ENCODE peak calls at places on chromosomes 7 and 10, in six cellular contexts. S, C, J, O, Q and E are unnamed samples.

GRCh38 chr10:12061124-12061523 is 7.6 kb upstream of the DHTKD1 start:
- DNase-seq in S (no peak), C (no peak), J (no peak), O (no peak), Q (no peak), E (no peak)

GRCh38 chr7:10706875-10707493 is 266.7 kb upstream of the PHF14 start:
- DNase-seq in S (no peak), C (no peak), J (no peak), O (no peak), Q (no peak), E (no peak)

GRCh38 chr10:74419491-74420466 is 268.8 kb downstream of the ADK start:
- DNase-seq in S (peak; percentile 30), C (no peak), J (peak; percentile 41), O (no peak), Q (peak; percentile 25), E (peak; percentile 42)

GRCh38 chr10:116147162-116147906 is 125.7 kb downstream of the GFRA1 start:
- DNase-seq in S (no peak), C (no peak), J (no peak), O (no peak), Q (no peak), E (no peak)

GRCh38 chr10:124547651-124548168 is 86.1 kb downstream of the LHPP start:
- DNase-seq in S (peak; percentile 34), C (no peak), J (peak; percentile 28), O (no peak), Q (no peak), E (peak; percentile 24)

GRCh38 chr7:83857691-83858090 is 208.8 kb upstream of the SEMA3E start:
- DNase-seq in S (no peak), C (no peak), J (no peak), O (no peak), Q (no peak), E (no peak)

GRCh38 chr7:79598351-79598750 is 144.9 kb upstream of the MAGI2 start:
- DNase-seq in S (no peak), C (no peak), J (no peak), O (no peak), Q (no peak), E (no peak)

GRCh38 chr10:109866168-109866994 is 56.9 kb downstream of the XPNPEP1 start:
- DNase-seq in S (peak; percentile 62), C (no peak), J (peak; percentile 33), O (no peak), Q (no peak), E (no peak)

GRCh38 chr10:63700209-63700934 is 179.2 kb downstream of the REEP3 start:
- DNase-seq in S (peak; percentile 95), C (no peak), J (peak; percentile 98), O (peak; percentile 35), Q (peak; percentile 99), E (peak; percentile 95)

GRCh38 chr10:17787087-17787942 is 21.8 kb upstream of the MRC1 start:
- DNase-seq in S (peak; percentile 88), C (no peak), J (peak; percentile 92), O (no peak), Q (peak; percentile 98), E (peak; percentile 96)
- H3K4me3 ChIP-seq in S (no peak overlapping the region), C (no peak overlapping the region), J (no peak overlapping the region), O (no peak overlapping the region), Q (no peak overlapping the region), E (no peak overlapping the region)

DNA sequence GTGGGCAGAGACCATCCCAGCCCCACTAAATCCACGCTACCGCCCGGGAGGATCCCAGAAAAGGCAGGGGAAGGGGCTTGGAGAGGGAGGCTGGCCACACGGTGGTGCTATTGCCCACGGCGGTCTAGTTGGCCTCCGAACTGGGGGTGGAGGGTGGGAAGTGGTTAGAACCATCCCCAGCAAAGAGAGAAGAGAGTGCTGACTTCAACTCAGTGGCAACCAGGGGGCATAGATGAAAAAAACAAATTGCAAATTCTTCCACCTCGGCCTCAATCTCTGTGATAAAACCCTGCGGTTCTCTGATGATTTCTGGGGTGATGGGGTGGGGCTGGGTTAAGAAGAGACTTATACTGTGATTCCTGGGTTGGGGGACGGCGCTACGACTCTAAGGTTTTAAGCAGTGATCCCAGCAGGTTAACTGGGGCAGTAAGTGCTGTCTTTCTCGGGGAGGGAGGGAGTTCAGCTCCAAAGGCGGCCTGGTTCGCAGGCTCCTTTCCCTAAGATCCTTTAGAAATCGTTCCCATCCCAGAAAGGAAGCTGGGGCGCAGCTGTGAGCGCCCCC is 154.5 kb upstream of the LYZL2 start:
- DNase-seq in S (peak; percentile 94), C (peak; percentile 85), J (peak; percentile 93), O (peak; percentile 37), Q (peak; percentile 40), E (peak; percentile 95)
- H3K4me3 ChIP-seq in S (peak overlapping the region; percentile 16), C (no peak overlapping the region), J (no peak overlapping the region), O (peak overlapping the region; percentile 83), Q (peak overlapping the region; percentile 48), E (peak overlapping the region; percentile 26)

GRCh38 chr10:22682237-22683192 is 31.9 kb downstream of the PIP4K2A start:
- DNase-seq in S (peak; percentile 76), C (no peak), J (peak; percentile 51), O (no peak), Q (peak; percentile 84), E (peak; percentile 66)
- H3K4me3 ChIP-seq in S (no peak overlapping the region), C (no peak overlapping the region), J (no peak overlapping the region), O (no peak overlapping the region), Q (no peak overlapping the region), E (no peak overlapping the region)

GRCh38 chr7:133376514-133376913 is 123.6 kb downstream of the EXOC4 start:
- DNase-seq in S (no peak), C (no peak), J (no peak), O (no peak), Q (no peak), E (no peak)
- H3K4me3 ChIP-seq in S (no peak overlapping the region), C (no peak overlapping the region), J (no peak overlapping the region), O (no peak overlapping the region), Q (no peak overlapping the region), E (no peak overlapping the region)

GRCh38 chr7:32045228-32045627 is 25.0 kb downstream of the PDE1C start:
- DNase-seq in S (no peak), C (no peak), J (no peak), O (no peak), Q (no peak), E (no peak)

GRCh38 chr7:32047075-32047474 is 23.1 kb downstream of the PDE1C start:
- DNase-seq in S (no peak), C (no peak), J (no peak), O (no peak), Q (no peak), E (no peak)

GRCh38 chr7:32042900-32043299 is 27.3 kb downstream of the PDE1C start:
- DNase-seq in S (no peak), C (no peak), J (no peak), O (no peak), Q (no peak), E (no peak)

GRCh38 chr7:32044739-32045138 is 25.5 kb downstream of the PDE1C start:
- DNase-seq in S (no peak), C (no peak), J (no peak), O (no peak), Q (no peak), E (no peak)

DNA sequence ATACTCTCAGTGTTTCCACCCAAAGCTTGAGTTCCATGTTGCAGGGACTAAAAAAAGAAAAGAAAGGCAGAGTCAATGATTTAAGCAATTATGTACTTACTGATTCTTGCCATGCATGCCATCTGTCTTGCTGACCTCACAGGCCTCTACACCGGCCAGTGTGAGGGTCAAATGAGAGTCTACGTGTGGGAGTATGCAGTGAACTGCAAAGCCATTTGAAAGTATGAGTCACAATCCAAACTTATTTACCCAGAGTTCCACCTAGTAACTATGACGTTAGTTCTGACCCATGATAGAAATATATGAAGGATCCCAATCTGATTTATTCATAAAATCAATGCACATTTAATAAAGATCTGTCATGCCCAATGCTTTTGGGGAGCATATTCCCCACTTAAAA is 26.5 kb downstream of the PDE1C start:
- DNase-seq in S (peak; percentile 27), C (no peak), J (peak; percentile 55), O (no peak), Q (no peak), E (peak; percentile 19)
- H3K4me3 ChIP-seq in S (no peak overlapping the region), C (no peak overlapping the region), J (no peak overlapping the region), O (no peak overlapping the region), Q (no peak overlapping the region), E (no peak overlapping the region)

DNA sequence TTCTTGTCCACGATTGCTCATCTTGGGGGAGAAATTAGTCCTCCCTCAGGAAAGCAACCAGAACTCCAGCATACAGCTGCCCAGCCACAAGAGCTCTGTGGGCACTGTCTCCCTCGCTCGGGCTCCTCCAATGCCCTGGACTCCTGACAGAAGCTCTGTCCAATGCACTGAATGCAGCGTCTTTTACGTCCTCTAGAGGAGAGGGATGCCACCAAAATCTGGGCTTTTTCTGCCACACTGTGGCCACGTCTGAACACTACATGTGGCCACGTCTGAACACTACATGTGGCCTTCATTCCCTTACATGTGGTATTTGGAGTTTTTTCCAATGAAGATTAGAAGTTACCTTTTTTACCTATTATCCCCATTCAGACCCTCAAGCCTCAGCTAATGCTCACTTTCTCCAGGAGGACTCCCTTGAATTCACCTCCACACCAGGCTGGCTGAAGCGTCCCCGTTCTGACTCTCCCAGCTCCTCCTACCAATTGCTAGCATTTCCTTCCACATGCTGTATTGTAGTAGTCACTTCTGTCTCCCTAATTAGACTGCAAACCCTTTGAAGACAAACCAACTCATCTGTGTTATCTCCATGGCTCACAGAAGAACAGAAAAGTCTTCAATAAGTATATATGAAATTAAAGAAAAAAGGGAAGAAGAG is 134.3 kb upstream of the PDE1C start:
- DNase-seq in S (peak; percentile 81), C (peak; percentile 44), J (peak; percentile 73), O (no peak), Q (peak; percentile 65), E (peak; percentile 89)
- H3K4me3 ChIP-seq in S (peak overlapping the region; percentile 10), C (no peak overlapping the region), J (no peak overlapping the region), O (peak overlapping the region; percentile 40), Q (no peak overlapping the region), E (peak overlapping the region; percentile 22)

GRCh38 chr7:54159088-54159487 is 383.1 kb upstream of the VSTM2A start:
- DNase-seq in S (no peak), C (no peak), J (no peak), O (no peak), Q (no peak), E (no peak)
- H3K4me3 ChIP-seq in S (no peak overlapping the region), C (no peak overlapping the region), J (no peak overlapping the region), O (no peak overlapping the region), Q (no peak overlapping the region), E (no peak overlapping the region)

DNA sequence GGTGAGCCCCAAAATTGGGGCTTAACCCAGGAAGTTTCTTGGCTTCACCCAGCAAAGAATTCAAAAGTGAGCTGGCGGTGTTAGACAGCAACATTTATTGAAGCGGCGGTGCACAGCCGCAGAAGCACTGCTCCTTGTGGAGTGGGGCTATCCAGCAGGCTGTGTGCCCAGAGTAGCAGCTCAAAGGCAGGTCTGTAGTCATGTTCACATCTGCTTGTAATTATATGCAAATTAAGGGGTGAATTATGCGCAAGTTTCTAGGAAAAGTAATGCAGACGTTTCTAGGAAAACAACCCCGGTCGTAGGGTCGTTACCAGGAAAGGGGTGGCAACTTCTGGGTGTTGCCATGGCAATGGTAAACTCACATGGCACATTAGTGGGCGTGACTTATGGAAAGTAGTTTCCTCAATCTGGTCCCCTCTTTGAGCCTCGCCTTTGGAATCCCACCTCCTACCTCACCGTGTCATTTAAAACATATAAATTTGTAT is 13.7 kb upstream of the KBTBD2 start:
- DNase-seq in S (peak; percentile 81), C (peak; percentile 54), J (peak; percentile 75), O (no peak), Q (peak; percentile 20), E (peak; percentile 82)
- H3K4me3 ChIP-seq in S (peak overlapping the region; percentile 26), C (no peak overlapping the region), J (no peak overlapping the region), O (peak overlapping the region; percentile 14), Q (no peak overlapping the region), E (peak overlapping the region; percentile 53)